ENCODE peak calls at places on chromosomes 4 and X, in eight cellular contexts. I, R, L, F, B, P, S and W are unnamed samples.

GRCh38 chrX:29935455-29935854 is 279.9 kb upstream of the MAGEB2 start:
- DNase-seq in B (no peak), R (no peak), F (no peak), L (no peak), P (no peak), I (no peak), S (no peak), W (no peak)

GRCh38 chr4:12595986-12596385 is 888.2 kb downstream of the RAB28 start:
- DNase-seq in S (no peak), P (no peak), B (no peak), F (no peak), L (no peak), R (no peak), I (no peak), W (no peak)

GRCh38 chrX:38893441-38893840 is 92.2 kb downstream of the MID1IP1 start:
- DNase-seq in P (no peak), S (no peak), L (no peak), I (no peak), F (no peak), R (no peak), B (no peak), W (no peak)

GRCh38 chr4:7629855-7630254 is 195.1 kb upstream of the PSAPL1 start:
- DNase-seq in L (no peak), F (no peak), I (no peak), R (no peak), P (no peak), S (no peak), B (no peak), W (no peak)

GRCh38 chrX:31547816-31548215 is 476.0 kb upstream of the FTHL17 start:
- DNase-seq in P (no peak), F (no peak), S (no peak), R (no peak), B (no peak), L (no peak), I (no peak), W (no peak)

GRCh38 chr4:187908079-187908501 is 87.5 kb upstream of the ZFP42 start:
- DNase-seq in F (no peak), B (no peak), R (peak; percentile 11), P (peak; percentile 52), L (no peak), I (no peak), S (no peak), W (no peak)

GRCh38 chr4:82099863-82100579 is 273.8 kb downstream of the HNRNPD start:
- DNase-seq in L (no peak), B (no peak), P (no peak), S (no peak), F (no peak), I (no peak), R (no peak), W (no peak)

GRCh38 chr4:153143527-153144348 is 60.5 kb upstream of the TRIM2 start:
- DNase-seq in I (no peak), L (no peak), R (no peak), P (no peak), S (no peak), B (no peak), F (peak; percentile 10), W (no peak)

GRCh38 chr4:154490261-154490588 is 1.4 kb downstream of the DCHS2 start:
- DNase-seq in S (no peak), I (no peak), L (no peak), P (no peak), B (no peak), F (no peak), R (no peak), W (no peak)

GRCh38 chr4:123599061-123599919 is 202.7 kb downstream of the SPRY1 start:
- DNase-seq in R (no peak), F (no peak), I (no peak), S (no peak), L (no peak), P (no peak), B (no peak), W (no peak)

GRCh38 chrX:145817299-145817665 is 347 bp upstream of the SLITRK2 start:
- DNase-seq in R (no peak), L (no peak), B (no peak), I (no peak), S (no peak), P (no peak), F (peak; percentile 70), W (no peak)

GRCh38 chrX:31209005-31209612 is 137.3 kb upstream of the FTHL17 start:
- DNase-seq in I (no peak), B (no peak), R (no peak), P (peak; percentile 43), S (no peak), F (no peak), L (no peak), W (no peak)

GRCh38 chrX:113644426-113644825 is 803.8 kb upstream of the AMOT start:
- DNase-seq in R (no peak), L (no peak), F (no peak), S (no peak), B (no peak), I (no peak), P (no peak), W (no peak)

GRCh38 chr4:79297479-79297878 is 28.4 kb downstream of the NAA11 start:
- DNase-seq in S (no peak), P (no peak), L (no peak), B (no peak), R (no peak), F (no peak), I (no peak), W (no peak)

GRCh38 chr4:168541608-168541953 is 44.7 kb downstream of the PALLD start:
- DNase-seq in S (no peak), L (no peak), I (no peak), R (peak; percentile 75), B (no peak), F (no peak), P (peak; percentile 83), W (no peak)

GRCh38 chr4:7375427-7375826 is 59.3 kb downstream of the PSAPL1 start:
- DNase-seq in L (no peak), F (no peak), I (no peak), S (no peak), R (no peak), B (no peak), P (no peak), W (no peak)

GRCh38 chr4:177573487-177573886 is 131.2 kb upstream of the AGA start:
- DNase-seq in I (no peak), R (peak; percentile 28), P (peak; percentile 39), L (no peak), B (no peak), F (no peak), S (no peak), W (no peak)

GRCh38 chr4:86319390-86319789 is 40.5 kb downstream of the MAPK10 start:
- DNase-seq in B (no peak), L (no peak), I (no peak), P (no peak), R (no peak), S (no peak), F (no peak), W (no peak)

GRCh38 chr4:2364654-2365053 is 53.8 kb downstream of the ZFYVE28 start:
- DNase-seq in R (no peak), F (no peak), B (no peak), I (peak; percentile 69), S (peak; percentile 25), P (peak; percentile 35), L (no peak), W (no peak)

GRCh38 chr4:25367004-25367621 is 9.9 kb upstream of the ANAPC4 start:
- DNase-seq in F (no peak), P (no peak), I (peak; percentile 30), B (no peak), R (peak; percentile 39), L (no peak), S (no peak), W (no peak)

GRCh38 chrX:3345281-3346081 is 971 bp downstream of the MXRA5 start:
- DNase-seq in I (no peak), P (no peak), L (no peak), F (no peak), R (no peak), S (no peak), B (no peak), W (no peak)

GRCh38 chr4:135244605-135245146 is 1043.1 kb upstream of the PABPC4L start:
- DNase-seq in S (no peak), P (no peak), I (no peak), L (no peak), F (no peak), B (no peak), R (no peak), W (no peak)

GRCh38 chrX:8668797-8669196 is 63.1 kb downstream of the ANOS1 start:
- DNase-seq in I (no peak), P (no peak), L (no peak), F (no peak), R (no peak), S (no peak), B (no peak), W (no peak)

GRCh38 chr4:8439914-8440490 is 521 bp downstream of the ACOX3 start:
- DNase-seq in L (no peak), I (peak; percentile 17), B (no peak), S (no peak), F (no peak), R (peak; percentile 35), P (no peak), W (no peak)

GRCh38 chrX:106707771-106708454 is 18.6 kb upstream of the RNF128 start:
- DNase-seq in I (no peak), B (no peak), F (no peak), R (peak; percentile 55), S (no peak), P (peak; percentile 93), L (no peak), W (no peak)

GRCh38 chr4:128835498-128836222 is 26.2 kb downstream of the JADE1 start:
- DNase-seq in L (no peak), I (no peak), P (no peak), R (no peak), S (no peak), B (no peak), F (peak; percentile 11), W (no peak)

GRCh38 chr4:87912164-87913004 is 63.1 kb upstream of the SPP1 start:
- DNase-seq in B (no peak), L (no peak), I (no peak), P (no peak), S (no peak), F (no peak), R (no peak), W (no peak)

GRCh38 chr4:172978848-172979247 is 189.8 kb upstream of the GALNT7 start:
- DNase-seq in R (peak; percentile 95), S (no peak), I (no peak), P (no peak), B (no peak), L (no peak), F (no peak), W (no peak)

GRCh38 chrX:7852166-7852565 is 9.2 kb downstream of the VCX start:
- DNase-seq in I (no peak), L (no peak), P (no peak), S (no peak), F (no peak), B (no peak), R (no peak), W (no peak)

GRCh38 chr4:88720749-88721428 is 23.3 kb upstream of the NAP1L5 start:
- DNase-seq in R (no peak), P (no peak), S (no peak), F (no peak), B (no peak), I (no peak), L (no peak), W (no peak)

GRCh38 chr4:84849051-84849640 is 117.3 kb downstream of the WDFY3 start:
- DNase-seq in I (no peak), P (no peak), R (no peak), L (no peak), F (no peak), S (no peak), B (no peak), W (no peak)

GRCh38 chrX:323721-324628 is 5.4 kb upstream of the GTPBP6 start:
- DNase-seq in S (no peak), L (no peak), R (peak; percentile 93), P (peak; percentile 48), F (no peak), I (no peak), B (no peak), W (no peak)

GRCh38 chr4:143667461-143667860 is 33.0 kb downstream of the FREM3 start:
- DNase-seq in P (peak; percentile 1), I (no peak), L (no peak), F (no peak), R (no peak), S (no peak), B (no peak), W (no peak)

GRCh38 chr4:966266-967112 is 6.9 kb downstream of the DGKQ start:
- DNase-seq in P (no peak), F (no peak), R (no peak), S (no peak), B (no peak), I (no peak), L (no peak), W (no peak)